ENCODE peak calls at places on chromosome 9, in four cellular contexts. D is AG04449, A is NCI-H1417, M is HEK293T. I is an unnamed sample.

GRCh38 chr9:16119861-16120641 is 567.2 kb downstream of the CCDC171 start:
- DNase-seq in D (peak), A (no peak), M (no peak), I (no peak)

GRCh38 chr9:89874351-89875321 is 269.8 kb downstream of the GADD45G start:
- DNase-seq in D (no peak), A (peak), M (no peak), I (peak)

GRCh38 chr9:37575921-37576721 is at the start of gene FBXO10:
- DNase-seq in D (no peak), A (peak), M (peak), I (peak)

GRCh38 chr9:100437860-100438805 is 11.2 kb downstream of the MSANTD3 start:
- DNase-seq in D (no peak), A (peak), M (peak), I (peak)

GRCh38 chr9:131709741-131710499 is 30.0 kb downstream of the RAPGEF1 start:
- DNase-seq in D (no peak), A (no peak), M (no peak), I (no peak)

GRCh38 chr9:33676746-33677505 is 118.4 kb upstream of the PRSS3 start:
- DNase-seq in D (no peak), A (peak), M (peak), I (peak)

GRCh38 chr9:89541798-89542197 is 43.9 kb upstream of the SEMA4D start:
- DNase-seq in D (no peak), A (peak), M (no peak), I (no peak)

GRCh38 chr9:33840381-33840780 is 23.4 kb downstream of the UBE2R2 start:
- DNase-seq in D (no peak), A (no peak), M (no peak), I (no peak)

GRCh38 chr9:38186372-38187115 is 117.5 kb upstream of the SHB start:
- DNase-seq in D (no peak), A (no peak), M (no peak), I (no peak)